ENCODE peak calls at places on chromosomes 2 and 18, in seven cellular contexts. R, K, U, T, Z, G and J are unnamed samples.

GRCh38 chr2:157466764-157467163 is 22.9 kb upstream of the CYTIP start:
- DNase-seq in R (no peak), K (no peak), U (no peak), T (no peak), Z (no peak), G (no peak), J (no peak)

GRCh38 chr18:31701752-31702151 is 17.4 kb upstream of the B4GALT6 start:
- DNase-seq in R (no peak), K (no peak), U (no peak), T (no peak), Z (no peak), G (no peak), J (no peak)

GRCh38 chr2:12326449-12327190 is 390.1 kb upstream of the TRIB2 start:
- DNase-seq in R (no peak), K (no peak), U (no peak), T (no peak), Z (no peak), G (no peak), J (no peak)

GRCh38 chr18:67359868-67360838 is 156.4 kb downstream of the DSEL start:
- DNase-seq in R (peak; percentile 43), K (no peak), U (peak; percentile 92), T (peak; percentile 49), Z (no peak), G (no peak), J (peak; percentile 81)

GRCh38 chr2:109692013-109692738 is 78.0 kb downstream of the SOWAHC start:
- DNase-seq in R (no peak), K (no peak), U (no peak), T (no peak), Z (no peak), G (no peak), J (no peak)

GRCh38 chr2:55718165-55719008 is 24.7 kb upstream of the PNPT1 start:
- DNase-seq in R (peak; percentile 11), K (no peak), U (peak; percentile 77), T (no peak), Z (no peak), G (peak; percentile 59), J (peak; percentile 43)

GRCh38 chr18:49878567-49878966 is 65.2 kb upstream of the ACAA2 start:
- DNase-seq in R (no peak), K (no peak), U (no peak), T (no peak), Z (no peak), G (no peak), J (no peak)

GRCh38 chr2:26772064-26773001 is 8.2 kb downstream of the SLC35F6 start:
- DNase-seq in R (peak; percentile 70), K (peak; percentile 99), U (peak; percentile 98), T (peak; percentile 95), Z (peak; percentile 89), G (no peak), J (no peak)

GRCh38 chr2:135960598-135961551 is 24.6 kb downstream of the DARS1 start:
- DNase-seq in R (no peak), K (no peak), U (peak; percentile 88), T (no peak), Z (no peak), G (no peak), J (peak; percentile 18)

GRCh38 chr2:9693138-9693520 is 62.3 kb upstream of the YWHAQ start:
- DNase-seq in R (peak; percentile 49), K (no peak), U (peak; percentile 72), T (peak; percentile 83), Z (peak; percentile 40), G (no peak), J (no peak)

GRCh38 chr2:147374410-147374811 is 470.4 kb upstream of the ACVR2A start:
- DNase-seq in R (no peak), K (no peak), U (peak; percentile 38), T (no peak), Z (no peak), G (no peak), J (no peak)

GRCh38 chr2:95314964-95315611 is 17.9 kb downstream of the KCNIP3 start:
- DNase-seq in R (no peak), K (peak; percentile 69), U (peak; percentile 50), T (peak; percentile 14), Z (peak; percentile 32), G (peak; percentile 32), J (no peak)

GRCh38 chr2:85911836-85912692 is 23.3 kb upstream of the ST3GAL5 start:
- DNase-seq in R (no peak), K (no peak), U (peak; percentile 36), T (peak; percentile 60), Z (no peak), G (no peak), J (no peak)

GRCh38 chr18:8798996-8799395 is 93.6 kb downstream of the MTCL1 start:
- DNase-seq in R (no peak), K (no peak), U (peak; percentile 18), T (peak; percentile 35), Z (peak; percentile 33), G (no peak), J (no peak)

GRCh38 chr2:240687741-240688562 is 3.7 kb upstream of the AQP12A start:
- DNase-seq in R (no peak), K (no peak), U (no peak), T (no peak), Z (no peak), G (no peak), J (no peak)

GRCh38 chr2:238593678-238594077 is 167.0 kb downstream of the ASB1 start:
- DNase-seq in R (no peak), K (no peak), U (no peak), T (no peak), Z (no peak), G (no peak), J (no peak)

GRCh38 chr2:234368861-234369261 is 128.0 kb downstream of the ARL4C start:
- DNase-seq in R (no peak), K (no peak), U (peak; percentile 78), T (no peak), Z (no peak), G (no peak), J (no peak)

GRCh38 chr2:161161074-161161577 is 898 bp downstream of the TANK start:
- DNase-seq in R (no peak), K (no peak), U (no peak), T (no peak), Z (no peak), G (no peak), J (no peak)

GRCh38 chr2:134118279-134119116 is 135.4 kb upstream of the MGAT5 start:
- DNase-seq in R (peak; percentile 79), K (peak; percentile 87), U (peak; percentile 98), T (peak; percentile 79), Z (peak; percentile 70), G (peak; percentile 84), J (peak; percentile 90)

GRCh38 chr2:17547237-17547636 is 6.7 kb downstream of the VSNL1 start:
- DNase-seq in R (no peak), K (no peak), U (no peak), T (no peak), Z (no peak), G (no peak), J (no peak)

GRCh38 chr2:51510298-51510697 is 478.4 kb upstream of the NRXN1 start:
- DNase-seq in R (no peak), K (no peak), U (no peak), T (no peak), Z (no peak), G (no peak), J (no peak)

GRCh38 chr2:241109210-241110088 is 7.4 kb upstream of the MTERF4 start:
- DNase-seq in R (no peak), K (peak; percentile 28), U (no peak), T (no peak), Z (no peak), G (no peak), J (no peak)

GRCh38 chr2:1704606-1705556 is 39.4 kb downstream of the PXDN start:
- DNase-seq in R (no peak), K (peak; percentile 38), U (peak; percentile 41), T (no peak), Z (no peak), G (no peak), J (no peak)

GRCh38 chr2:170716851-170717598 is 1.9 kb downstream of the SP5 start:
- DNase-seq in R (no peak), K (no peak), U (peak; percentile 34), T (peak; percentile 46), Z (peak; percentile 44), G (no peak), J (no peak)

GRCh38 chr2:584863-585823 is 92.1 kb downstream of the TMEM18 start:
- DNase-seq in R (no peak), K (no peak), U (no peak), T (no peak), Z (no peak), G (no peak), J (no peak)

GRCh38 chr2:164458801-164459200 is 162.5 kb downstream of the GRB14 start:
- DNase-seq in R (no peak), K (no peak), U (no peak), T (no peak), Z (no peak), G (no peak), J (no peak)
- H3K27ac ChIP-seq in R (no peak overlapping the region), K (no peak overlapping the region), U (no peak overlapping the region), T (no peak overlapping the region), Z (no peak overlapping the region), G (no peak overlapping the region), J (no peak overlapping the region)

DNA sequence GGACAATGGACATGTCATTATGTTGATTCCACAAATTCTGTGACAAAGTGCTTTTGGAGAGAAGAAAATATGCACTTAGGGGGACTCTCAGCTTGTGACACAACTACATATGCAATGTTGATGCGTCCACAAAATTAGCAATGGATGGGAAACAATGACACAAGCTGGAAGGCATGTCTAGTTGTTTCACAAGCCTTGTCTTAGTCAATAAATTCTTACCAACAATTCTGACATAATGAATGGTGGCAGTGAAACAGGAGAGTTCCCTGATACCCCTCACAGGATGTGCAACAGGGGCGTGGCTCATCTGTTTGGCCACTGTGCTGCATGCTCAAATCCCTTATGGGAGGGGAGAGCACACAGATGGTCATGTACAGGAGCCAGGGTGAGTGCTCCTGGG is 347.2 kb upstream of the DLGAP1 start:
- DNase-seq in R (no peak), K (no peak), U (no peak), T (no peak), Z (no peak), G (no peak), J (no peak)
- H3K9me3 ChIP-seq in R (no peaks in the 10 kb centered on the region), K (no peaks in the 10 kb centered on the region), U (no peaks in the 10 kb centered on the region), T (peaks cover 3% of the 10 kb centered on the region), Z (peaks cover 6% of the 10 kb centered on the region), G (peaks cover 34% of the 10 kb centered on the region), J (peaks cover 16% of the 10 kb centered on the region)

GRCh38 chr2:81870119-81870518 is 1565.6 kb upstream of the LRRTM1 start:
- DNase-seq in R (no peak), K (no peak), U (no peak), T (no peak), Z (no peak), G (no peak), J (no peak)
- H3K27ac ChIP-seq in R (no peak overlapping the region), K (no peak overlapping the region), U (no peak overlapping the region), T (no peak overlapping the region), Z (no peak overlapping the region), G (no peak overlapping the region), J (no peak overlapping the region)

DNA sequence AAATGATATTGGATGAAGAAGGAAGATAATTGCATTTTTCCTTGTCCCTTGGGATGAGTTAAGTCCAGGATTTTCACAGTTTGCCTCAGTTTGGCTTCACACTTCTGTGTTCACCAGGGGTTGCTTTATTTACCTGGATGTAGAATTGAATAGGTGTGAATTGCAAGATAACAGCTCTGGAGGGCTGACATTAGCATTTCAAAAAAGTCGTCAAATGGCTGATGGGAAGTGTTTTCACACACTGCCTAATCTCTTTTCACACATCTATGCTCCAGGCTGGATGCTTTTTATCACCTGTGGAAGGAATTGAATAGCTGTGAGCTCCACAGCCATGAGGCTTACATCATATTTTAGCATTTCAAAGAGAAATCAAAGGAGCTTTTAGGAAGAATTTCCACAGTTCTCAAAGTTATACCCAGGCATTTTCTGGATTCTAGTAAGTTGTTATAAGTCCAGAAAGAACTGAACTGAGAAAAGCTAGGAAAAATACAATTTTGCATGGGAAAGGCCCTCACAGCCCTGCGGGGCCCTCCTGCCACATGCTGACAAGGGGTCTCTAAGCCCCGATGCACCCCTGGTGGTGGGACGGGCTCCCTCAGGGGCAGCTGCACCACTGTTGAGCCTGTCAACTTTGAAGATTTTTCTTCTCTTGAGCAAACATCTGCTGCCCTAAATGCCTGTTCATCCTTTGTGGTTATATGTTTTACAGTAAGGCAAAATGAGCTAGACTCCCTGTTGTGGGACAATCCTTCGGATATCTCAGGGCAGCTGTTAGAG is 43.9 kb downstream of the TEX51 start:
- DNase-seq in R (no peak), K (no peak), U (no peak), T (no peak), Z (no peak), G (no peak), J (no peak)
- H3K9me3 ChIP-seq in R (no peaks in the 10 kb centered on the region), K (no peaks in the 10 kb centered on the region), U (no peaks in the 10 kb centered on the region), T (no peaks in the 10 kb centered on the region), Z (no peaks in the 10 kb centered on the region), G (peaks cover 9% of the 10 kb centered on the region), J (no peaks in the 10 kb centered on the region)